ENCODE peak calls at places on chromosomes 11 and 22, in six cellular contexts. One of them, this sample, is unnamed.

GRCh38 chr22:32685527-32685926 is 116.0 kb upstream of the TIMP3 start:
- DNase-seq in uterus: no peak
- DNase-seq in AG09309: no peak
- DNase-seq in cardiac muscle cell: no peak
- DNase-seq in spleen: no peak
- DNase-seq in endodermal cell: no peak
- DNase-seq in this sample: no peak

GRCh38 chr11:1758611-1759150 is 5.0 kb downstream of the CTSD start:
- DNase-seq in endodermal cell: no peak
- DNase-seq in cardiac muscle cell: no peak
- DNase-seq in AG09309: no peak
- DNase-seq in spleen: no peak
- DNase-seq in uterus: no peak
- DNase-seq in this sample: no peak

GRCh38 chr11:24324211-24324610 is 172.6 kb upstream of the LUZP2 start:
- DNase-seq in cardiac muscle cell: no peak
- DNase-seq in spleen: no peak
- DNase-seq in AG09309: no peak
- DNase-seq in uterus: no peak
- DNase-seq in endodermal cell: no peak
- DNase-seq in this sample: peak

GRCh38 chr11:46912526-46913150 is 5.7 kb downstream of the LRP4 start:
- DNase-seq in AG09309: no peak
- DNase-seq in uterus: no peak
- DNase-seq in cardiac muscle cell: peak
- DNase-seq in spleen: no peak
- DNase-seq in endodermal cell: peak
- DNase-seq in this sample: no peak

GRCh38 chr11:100918551-100919500 is 210.8 kb downstream of the PGR start:
- DNase-seq in uterus: no peak
- DNase-seq in AG09309: no peak
- DNase-seq in endodermal cell: no peak
- DNase-seq in spleen: no peak
- DNase-seq in cardiac muscle cell: no peak
- DNase-seq in this sample: no peak

GRCh38 chr11:35178862-35179261 is 39.9 kb downstream of the CD44 start:
- DNase-seq in AG09309: no peak
- DNase-seq in uterus: no peak
- DNase-seq in spleen: no peak
- DNase-seq in cardiac muscle cell: no peak
- DNase-seq in endodermal cell: no peak
- DNase-seq in this sample: no peak

GRCh38 chr11:95556342-95557151 is 233.0 kb downstream of the FAM76B start:
- DNase-seq in spleen: no peak
- DNase-seq in uterus: peak
- DNase-seq in cardiac muscle cell: no peak
- DNase-seq in endodermal cell: peak
- DNase-seq in AG09309: peak
- DNase-seq in this sample: peak

GRCh38 chr22:27406389-27406861 is 395.1 kb downstream of the MN1 start:
- DNase-seq in uterus: no peak
- DNase-seq in endodermal cell: no peak
- DNase-seq in cardiac muscle cell: no peak
- DNase-seq in AG09309: no peak
- DNase-seq in spleen: no peak
- DNase-seq in this sample: no peak

GRCh38 chr11:16959528-16960100 is 54.6 kb downstream of the PLEKHA7 start:
- DNase-seq in spleen: no peak
- DNase-seq in uterus: no peak
- DNase-seq in endodermal cell: no peak
- DNase-seq in AG09309: no peak
- DNase-seq in cardiac muscle cell: no peak
- DNase-seq in this sample: no peak

GRCh38 chr11:72969894-72970335 is 155.7 kb downstream of the ATG16L2 start:
- DNase-seq in cardiac muscle cell: no peak
- DNase-seq in uterus: no peak
- DNase-seq in endodermal cell: no peak
- DNase-seq in spleen: no peak
- DNase-seq in AG09309: peak
- DNase-seq in this sample: peak

GRCh38 chr22:29478326-29479276 is 1.4 kb upstream of the NEFH start:
- DNase-seq in cardiac muscle cell: peak
- DNase-seq in spleen: no peak
- DNase-seq in endodermal cell: peak
- DNase-seq in uterus: no peak
- DNase-seq in AG09309: no peak
- DNase-seq in this sample: no peak

GRCh38 chr11:61162092-61162935 is 1.1 kb upstream of the VPS37C start:
- DNase-seq in AG09309: no peak
- DNase-seq in endodermal cell: peak
- DNase-seq in uterus: no peak
- DNase-seq in spleen: no peak
- DNase-seq in cardiac muscle cell: peak
- DNase-seq in this sample: no peak

GRCh38 chr11:9600651-9601040 is 27.2 kb downstream of the WEE1 start:
- DNase-seq in spleen: no peak
- DNase-seq in uterus: no peak
- DNase-seq in cardiac muscle cell: no peak
- DNase-seq in endodermal cell: peak
- DNase-seq in AG09309: no peak
- DNase-seq in this sample: no peak

GRCh38 chr11:9604134-9604533 is 30.7 kb downstream of the WEE1 start:
- DNase-seq in spleen: no peak
- DNase-seq in AG09309: no peak
- DNase-seq in endodermal cell: peak
- DNase-seq in uterus: no peak
- DNase-seq in cardiac muscle cell: no peak
- DNase-seq in this sample: no peak

GRCh38 chr11:9600166-9600565 is 26.7 kb downstream of the WEE1 start:
- DNase-seq in spleen: no peak
- DNase-seq in endodermal cell: peak
- DNase-seq in cardiac muscle cell: no peak
- DNase-seq in AG09309: no peak
- DNase-seq in uterus: no peak
- DNase-seq in this sample: no peak

GRCh38 chr11:9601876-9602199 is 28.4 kb downstream of the WEE1 start:
- DNase-seq in endodermal cell: no peak
- DNase-seq in uterus: no peak
- DNase-seq in cardiac muscle cell: no peak
- DNase-seq in AG09309: no peak
- DNase-seq in spleen: no peak
- DNase-seq in this sample: no peak

DNA sequence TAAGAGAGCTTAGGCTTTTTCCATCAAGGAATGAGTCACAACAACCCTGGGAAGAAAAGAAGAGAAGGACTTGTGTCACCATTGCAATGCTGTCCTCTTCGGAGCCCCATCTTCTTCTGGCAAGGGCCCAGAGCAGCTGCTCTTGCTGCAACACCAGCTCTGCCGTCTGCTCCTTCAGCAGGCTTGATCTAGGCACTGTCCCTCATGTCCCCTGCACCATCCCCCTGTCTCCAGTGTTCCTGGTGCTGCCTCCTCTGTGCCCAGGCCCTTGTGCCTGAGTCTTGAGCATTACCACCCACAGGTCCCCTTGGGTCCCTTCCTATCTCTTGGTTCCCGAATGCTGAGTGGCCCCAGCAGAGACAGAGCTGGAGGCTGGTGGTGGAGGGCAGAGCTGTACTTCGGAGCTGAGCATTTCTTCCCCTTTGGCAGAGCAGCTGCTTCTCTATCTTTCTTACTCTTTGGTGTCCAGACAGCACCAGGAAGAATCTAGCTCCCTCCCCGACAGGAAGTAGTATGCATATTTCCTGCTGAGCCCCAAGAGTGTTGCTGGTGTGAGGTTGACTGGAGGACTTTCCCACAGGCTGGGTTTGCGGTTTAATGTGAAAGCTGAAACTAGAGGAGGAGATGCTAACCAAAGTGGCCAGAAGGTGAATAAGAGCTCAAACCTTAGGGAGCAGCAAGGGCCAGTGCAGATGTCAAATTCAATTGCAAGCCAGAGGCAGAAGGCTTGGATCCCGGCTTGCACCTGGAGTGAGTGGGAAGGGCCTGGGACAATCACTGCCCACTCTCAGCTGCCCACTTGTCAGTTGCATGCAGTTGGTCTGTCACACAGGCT is 27.8 kb downstream of the WEE1 start:
- DNase-seq in endodermal cell: peak
- DNase-seq in AG09309: peak
- DNase-seq in spleen: peak
- DNase-seq in uterus: no peak
- DNase-seq in cardiac muscle cell: no peak
- DNase-seq in this sample: no peak
- H3K4me3 ChIP-seq in endodermal cell: no peak
- H3K4me3 ChIP-seq in AG09309: no peak
- H3K4me3 ChIP-seq in spleen: no peak
- H3K4me3 ChIP-seq in uterus: no peak
- H3K4me3 ChIP-seq in cardiac muscle cell: no peak
- H3K4me3 ChIP-seq in this sample: no peak

GRCh38 chr22:37781434-37782059 is 26.2 kb upstream of the GCAT start:
- DNase-seq in cardiac muscle cell: no peak
- DNase-seq in uterus: peak
- DNase-seq in AG09309: no peak
- DNase-seq in spleen: no peak
- DNase-seq in endodermal cell: peak
- DNase-seq in this sample: no peak
- TF ChIP-seq CTCF in cardiac muscle cell: peak
- TF ChIP-seq CTCF in uterus: peak
- TF ChIP-seq CTCF in AG09309: peak
- TF ChIP-seq CTCF in spleen: no peak
- TF ChIP-seq CTCF in endodermal cell: peak
- TF ChIP-seq CTCF in this sample: peak

DNA sequence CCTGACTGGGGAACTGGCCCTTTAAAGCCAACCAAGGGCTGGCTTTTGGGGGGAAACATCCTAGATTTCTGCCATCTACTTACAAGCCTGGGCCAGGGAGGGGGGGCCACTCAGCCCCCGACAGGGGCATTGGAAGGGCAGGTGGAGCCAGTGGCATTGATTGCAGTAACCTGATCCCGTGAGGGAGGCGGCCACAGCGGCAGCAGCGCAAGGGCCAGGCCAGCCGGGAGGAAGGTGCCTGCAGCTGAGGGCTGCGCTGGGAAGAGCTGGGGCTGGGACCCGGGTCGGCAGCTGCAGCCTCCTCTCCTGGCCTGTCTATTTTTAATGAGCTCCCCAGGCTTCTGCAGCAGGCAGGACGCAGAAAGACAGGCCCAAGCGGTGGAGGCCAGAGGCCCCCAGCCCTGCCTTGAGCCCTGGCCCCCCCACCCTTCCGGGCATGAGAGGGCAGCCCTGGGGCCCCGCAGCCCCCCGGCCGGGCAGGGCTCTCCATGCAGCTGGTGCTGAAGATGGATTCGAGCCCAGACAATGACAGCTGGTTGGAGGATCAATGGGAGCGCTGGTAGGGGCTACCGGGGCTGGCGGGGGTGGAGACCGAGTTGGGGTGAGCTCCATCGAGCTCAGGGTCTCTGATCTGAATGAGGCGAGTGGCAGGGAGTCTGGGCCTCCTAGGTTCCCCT is 10.5 kb downstream of the FREY1 start:
- DNase-seq in cardiac muscle cell: peak
- DNase-seq in endodermal cell: peak
- DNase-seq in spleen: no peak
- DNase-seq in uterus: no peak
- DNase-seq in AG09309: no peak
- DNase-seq in this sample: no peak
- H3K4me3 ChIP-seq in cardiac muscle cell: no peak
- H3K4me3 ChIP-seq in endodermal cell: no peak
- H3K4me3 ChIP-seq in spleen: no peak
- H3K4me3 ChIP-seq in uterus: no peak
- H3K4me3 ChIP-seq in AG09309: no peak
- H3K4me3 ChIP-seq in this sample: no peak

GRCh38 chr22:21104126-21104691 is 58.5 kb downstream of the LRRC74B start:
- DNase-seq in AG09309: no peak
- DNase-seq in spleen: no peak
- DNase-seq in cardiac muscle cell: no peak
- DNase-seq in uterus: no peak
- DNase-seq in endodermal cell: no peak
- DNase-seq in this sample: no peak
- TF ChIP-seq CTCF in AG09309: no peak
- TF ChIP-seq CTCF in spleen: no peak
- TF ChIP-seq CTCF in cardiac muscle cell: no peak
- TF ChIP-seq CTCF in uterus: no peak
- TF ChIP-seq CTCF in endodermal cell: peak
- TF ChIP-seq CTCF in this sample: no peak

DNA sequence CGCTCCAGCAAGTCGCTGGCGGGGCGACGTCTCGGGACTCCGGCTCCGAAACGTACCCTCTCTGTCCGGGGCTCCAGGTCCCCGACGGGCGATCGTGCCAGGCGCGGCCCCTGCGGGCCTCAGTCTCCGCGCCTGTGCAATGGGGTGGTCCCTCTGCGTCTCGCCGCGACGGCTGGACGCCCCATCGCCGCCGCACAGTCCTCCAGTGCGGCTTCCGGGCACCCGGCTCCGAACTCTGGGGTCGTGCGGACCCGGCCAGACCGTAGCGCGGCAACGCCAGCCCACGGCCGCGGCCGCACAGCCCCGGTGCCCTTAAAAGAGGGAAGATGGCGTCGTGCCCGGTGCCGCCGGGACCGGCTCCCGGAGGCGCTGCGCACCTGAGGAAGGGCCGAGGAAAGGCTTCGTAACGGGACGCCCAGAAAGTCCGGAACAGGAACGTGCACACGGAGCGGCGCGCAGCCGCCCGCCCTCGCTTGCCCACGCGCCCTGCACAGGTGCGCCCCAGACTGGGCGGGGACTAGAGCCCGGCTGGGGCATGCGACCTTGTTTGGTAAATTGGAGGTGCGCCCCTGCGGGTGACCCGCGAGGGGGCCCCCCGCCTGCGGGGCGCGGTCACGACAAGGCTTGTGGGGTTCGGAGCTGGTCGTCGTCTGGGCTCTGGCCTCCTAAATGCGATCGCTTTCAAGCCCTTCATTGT is 525 bp downstream of the BIK start:
- DNase-seq in uterus: no peak
- DNase-seq in endodermal cell: peak
- DNase-seq in spleen: peak
- DNase-seq in AG09309: no peak
- DNase-seq in cardiac muscle cell: peak
- DNase-seq in this sample: no peak
- H3K4me3 ChIP-seq in uterus: peak
- H3K4me3 ChIP-seq in endodermal cell: peak
- H3K4me3 ChIP-seq in spleen: peak
- H3K4me3 ChIP-seq in AG09309: peak
- H3K4me3 ChIP-seq in cardiac muscle cell: peak
- H3K4me3 ChIP-seq in this sample: peak

DNA sequence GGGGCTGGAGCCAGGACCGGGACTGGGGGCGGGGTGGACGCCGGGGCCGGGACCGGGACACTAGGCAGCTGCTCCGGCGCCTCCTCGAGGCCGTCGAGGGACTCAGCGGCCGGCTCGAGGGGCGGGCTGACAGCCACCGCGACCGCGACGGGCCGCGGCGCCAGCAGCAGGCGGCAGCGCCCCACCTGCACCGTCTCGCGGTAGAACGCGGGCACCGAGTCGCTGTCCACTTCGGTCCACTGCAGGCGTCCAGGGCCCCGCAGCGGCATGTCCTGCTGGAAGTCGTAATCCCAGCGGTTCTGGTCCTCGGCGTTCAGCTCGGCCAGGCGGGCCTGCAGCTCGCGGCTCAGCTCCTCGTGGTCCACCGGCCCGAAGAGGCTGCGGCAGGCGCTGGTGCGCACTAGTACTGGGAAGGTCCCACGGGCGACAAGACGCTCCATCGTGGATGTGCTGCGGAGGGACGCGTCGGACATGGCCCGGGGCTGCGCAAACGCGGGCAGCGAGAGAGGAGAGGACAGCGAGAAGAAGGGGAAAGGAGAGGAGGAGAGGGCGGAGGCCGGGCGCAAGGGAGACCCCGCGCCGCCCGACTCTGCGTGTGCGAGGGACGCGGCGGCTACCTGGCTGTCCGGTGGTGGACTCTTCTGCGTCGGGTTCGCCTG is 429 bp downstream of the CDKN1C start:
- DNase-seq in cardiac muscle cell: peak
- DNase-seq in uterus: peak
- DNase-seq in AG09309: no peak
- DNase-seq in spleen: peak
- DNase-seq in endodermal cell: peak
- DNase-seq in this sample: no peak
- TF ChIP-seq CTCF in cardiac muscle cell: peak
- TF ChIP-seq CTCF in uterus: peak
- TF ChIP-seq CTCF in AG09309: no peak
- TF ChIP-seq CTCF in spleen: peak
- TF ChIP-seq CTCF in endodermal cell: peak
- TF ChIP-seq CTCF in this sample: peak

This sample was measured in AG04449.